ENCODE peak calls at places on chromosome 4, in ten cellular contexts. C, G, T, X, J, F, D, E, Q and I are unnamed samples.

GRCh38 chr4:56828784-56829535 is 7.5 kb upstream of the SPINK2 start:
- DNase-seq in C (no peak), G (no peak), T (no peak), X (no peak), J (no peak), F (no peak), D (no peak), E (no peak), Q (no peak), I (no peak)

GRCh38 chr4:18105023-18106011 is 83.8 kb upstream of the LCORL start:
- DNase-seq in C (no peak), G (no peak), T (no peak), X (no peak), J (no peak), F (no peak), D (no peak), E (no peak), Q (no peak), I (no peak)

GRCh38 chr4:175453456-175453855 is 358.6 kb downstream of the GPM6A start:
- DNase-seq in C (no peak), G (no peak), T (no peak), X (no peak), J (no peak), F (no peak), D (no peak), E (no peak), Q (no peak), I (no peak)

GRCh38 chr4:173801876-173802713 is 272.1 kb upstream of the HAND2 start:
- DNase-seq in C (no peak), G (no peak), T (no peak), X (no peak), J (no peak), F (no peak), D (no peak), E (no peak), Q (no peak), I (no peak)

GRCh38 chr4:46399440-46399839 is 9.5 kb upstream of the GABRA2 start:
- DNase-seq in C (no peak), G (no peak), T (no peak), X (no peak), J (no peak), F (no peak), D (peak), E (no peak), Q (no peak), I (no peak)

GRCh38 chr4:158649111-158649680 is 22.5 kb downstream of the C4orf46 start:
- DNase-seq in C (no peak), G (no peak), T (no peak), X (no peak), J (no peak), F (no peak), D (no peak), E (no peak), Q (no peak), I (no peak)

GRCh38 chr4:165922747-165923146 is 49.7 kb downstream of the TLL1 start:
- DNase-seq in C (no peak), G (no peak), T (no peak), X (no peak), J (no peak), F (no peak), D (no peak), E (no peak), Q (no peak), I (no peak)

GRCh38 chr4:3342182-3342854 is 49.5 kb downstream of the RGS12 start:
- DNase-seq in C (no peak), G (no peak), T (no peak), X (no peak), J (peak), F (no peak), D (no peak), E (no peak), Q (no peak), I (no peak)

GRCh38 chr4:158521490-158522111 is at the start of gene RXFP1:
- DNase-seq in C (no peak), G (no peak), T (no peak), X (no peak), J (no peak), F (no peak), D (no peak), E (no peak), Q (no peak), I (no peak)

GRCh38 chr4:115515379-115516171 is 402.2 kb upstream of the NDST4 start:
- DNase-seq in C (no peak), G (no peak), T (no peak), X (no peak), J (no peak), F (no peak), D (no peak), E (no peak), Q (no peak), I (no peak)

GRCh38 chr4:1547863-1548637 is 136.1 kb downstream of the FAM53A start:
- DNase-seq in C (no peak), G (no peak), T (no peak), X (no peak), J (no peak), F (no peak), D (peak), E (no peak), Q (no peak), I (no peak)

GRCh38 chr4:184383497-184384055 is 90.8 kb downstream of the IRF2 start:
- DNase-seq in C (no peak), G (peak), T (no peak), X (peak), J (peak), F (peak), D (no peak), E (peak), Q (no peak), I (no peak)

GRCh38 chr4:143558823-143559756 is 45.6 kb downstream of the SMARCA5 start:
- DNase-seq in C (peak), G (no peak), T (peak), X (peak), J (peak), F (peak), D (peak), E (peak), Q (peak), I (peak)

GRCh38 chr4:27666943-27667342 is 806.3 kb downstream of the STIM2 start:
- DNase-seq in C (no peak), G (peak), T (peak), X (no peak), J (no peak), F (no peak), D (peak), E (no peak), Q (no peak), I (no peak)

GRCh38 chr4:124415206-124415605 is 297.3 kb downstream of the ANKRD50 start:
- DNase-seq in C (no peak), G (no peak), T (no peak), X (no peak), J (no peak), F (no peak), D (no peak), E (no peak), Q (no peak), I (no peak)

GRCh38 chr4:132383571-132384199 is 765.4 kb upstream of the PCDH10 start:
- DNase-seq in C (no peak), G (no peak), T (no peak), X (no peak), J (no peak), F (no peak), D (no peak), E (no peak), Q (no peak), I (no peak)

GRCh38 chr4:112189754-112190153 is 41.8 kb upstream of the AP1AR start:
- DNase-seq in C (no peak), G (no peak), T (peak), X (no peak), J (no peak), F (no peak), D (peak), E (no peak), Q (no peak), I (no peak)

GRCh38 chr4:105387466-105387865 is 86.4 kb downstream of the PPA2 start:
- DNase-seq in C (no peak), G (no peak), T (no peak), X (no peak), J (no peak), F (no peak), D (no peak), E (no peak), Q (no peak), I (no peak)

GRCh38 chr4:156251373-156252065 is 297.9 kb upstream of the CTSO start:
- DNase-seq in C (no peak), G (no peak), T (no peak), X (no peak), J (no peak), F (no peak), D (no peak), E (no peak), Q (no peak), I (no peak)

GRCh38 chr4:48596336-48596735 is 106.3 kb downstream of the ZAR1 start:
- DNase-seq in C (no peak), G (no peak), T (no peak), X (no peak), J (no peak), F (no peak), D (no peak), E (no peak), Q (no peak), I (no peak)

GRCh38 chr4:4640692-4641091 is 98.8 kb upstream of the STX18 start:
- DNase-seq in C (no peak), G (no peak), T (peak), X (no peak), J (peak), F (no peak), D (peak), E (no peak), Q (no peak), I (no peak)

GRCh38 chr4:150782921-150783320 is 201.0 kb downstream of the MAB21L2 start:
- DNase-seq in C (no peak), G (no peak), T (no peak), X (no peak), J (no peak), F (no peak), D (no peak), E (no peak), Q (no peak), I (no peak)

GRCh38 chr4:168449740-168450442 is 30.4 kb downstream of the DDX60L start:
- DNase-seq in C (peak), G (no peak), T (no peak), X (peak), J (no peak), F (no peak), D (no peak), E (no peak), Q (no peak), I (no peak)

GRCh38 chr4:87058272-87059073 is 123.7 kb downstream of the AFF1 start:
- DNase-seq in C (no peak), G (peak), T (no peak), X (no peak), J (no peak), F (no peak), D (peak), E (no peak), Q (no peak), I (no peak)

GRCh38 chr4:7828926-7829325 is 110.7 kb downstream of the AFAP1 start:
- DNase-seq in C (no peak), G (no peak), T (no peak), X (peak), J (no peak), F (no peak), D (no peak), E (no peak), Q (no peak), I (no peak)

GRCh38 chr4:153776601-153777000 is 12.3 kb downstream of the SFRP2 start:
- DNase-seq in C (no peak), G (no peak), T (no peak), X (no peak), J (no peak), F (no peak), D (no peak), E (no peak), Q (no peak), I (no peak)

GRCh38 chr4:153777421-153777820 is 11.5 kb downstream of the SFRP2 start:
- DNase-seq in C (no peak), G (no peak), T (no peak), X (no peak), J (no peak), F (no peak), D (no peak), E (no peak), Q (no peak), I (no peak)

GRCh38 chr4:153778383-153778782 is 10.5 kb downstream of the SFRP2 start:
- DNase-seq in C (no peak), G (no peak), T (no peak), X (no peak), J (no peak), F (no peak), D (no peak), E (no peak), Q (no peak), I (no peak)

GRCh38 chr4:153771058-153771457 is 11.2 kb upstream of the RNF175 start:
- DNase-seq in C (no peak), G (no peak), T (no peak), X (no peak), J (no peak), F (no peak), D (no peak), E (no peak), Q (no peak), I (no peak)

DNA sequence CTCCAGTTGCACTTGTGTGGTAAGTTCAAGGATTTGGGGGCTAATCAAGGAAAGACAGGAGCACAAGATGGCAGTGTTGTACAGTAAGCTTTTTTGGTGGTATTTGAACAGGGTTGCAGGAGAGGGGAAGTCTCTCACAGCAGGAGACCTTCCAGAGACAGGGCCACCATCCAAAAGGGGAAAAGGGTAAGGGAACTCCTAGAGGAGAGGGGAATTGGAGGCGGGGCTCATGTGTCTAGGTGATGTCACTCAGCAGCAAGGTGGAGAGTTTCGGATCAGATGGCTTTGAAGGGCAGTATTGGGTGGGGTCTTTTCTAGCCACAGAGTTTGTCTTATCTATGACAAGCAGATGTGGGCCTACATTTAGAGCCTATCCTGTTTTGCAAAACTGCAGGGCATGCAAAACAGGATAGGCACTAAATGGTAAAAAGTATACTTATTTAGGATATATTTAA is 13.4 kb upstream of the RNF175 start:
- DNase-seq in C (no peak), G (no peak), T (no peak), X (no peak), J (no peak), F (no peak), D (peak), E (no peak), Q (no peak), I (no peak)
- TF ChIP-seq CTCF in C (no peak), G (peak), T (no peak), X (no peak), J (peak), F (no peak), D (peak), E (no peak), Q (no peak), I (no peak)

DNA sequence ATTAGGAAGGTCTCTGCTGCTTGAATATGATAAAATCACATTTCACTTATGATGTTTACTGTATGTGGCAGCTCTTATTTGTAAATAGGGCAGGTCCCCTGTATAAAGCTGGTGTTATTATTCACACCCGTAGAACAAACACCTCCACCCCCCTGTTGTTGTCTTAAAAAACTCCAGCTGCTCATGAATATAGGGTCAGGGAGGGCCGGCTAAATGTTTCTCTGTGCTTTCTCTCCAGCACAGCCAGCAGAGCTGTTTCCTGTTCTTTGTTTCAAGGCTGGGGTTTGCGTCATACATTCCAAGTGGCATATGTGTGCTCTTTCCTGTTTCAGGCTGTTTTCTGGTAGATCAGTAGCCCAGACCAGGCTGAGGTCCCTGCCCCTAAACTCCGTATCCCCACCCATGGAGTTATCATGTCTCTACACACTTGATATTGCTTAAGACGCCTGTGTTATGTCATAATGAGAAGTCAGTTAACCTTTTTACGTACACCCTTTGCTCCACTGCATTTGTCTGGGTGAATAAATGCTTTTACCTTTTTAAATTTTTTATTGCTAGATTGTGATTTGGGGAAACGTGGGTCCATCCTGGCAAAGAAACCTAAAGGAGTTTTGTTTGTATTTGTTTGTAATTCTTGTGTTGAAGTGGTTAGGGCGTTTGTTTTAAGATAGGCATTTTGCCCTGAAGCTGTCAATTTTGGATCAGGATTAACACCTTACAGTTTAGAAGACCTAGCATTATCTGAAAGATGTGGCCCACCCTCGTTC is 3.2 kb downstream of the KLF3 start:
- DNase-seq in C (peak), G (peak), T (peak), X (peak), J (peak), F (peak), D (peak), E (peak), Q (no peak), I (no peak)
- TF ChIP-seq POLR2AphosphoS5 in C (peak), G (peak), T (peak), X (peak), J (peak), F (peak), D (peak), E (peak), Q (peak), I (peak)

GRCh38 chr4:16659694-16660093 is 238.8 kb downstream of the LDB2 start:
- DNase-seq in C (no peak), G (no peak), T (no peak), X (no peak), J (no peak), F (no peak), D (no peak), E (no peak), Q (no peak), I (no peak)
- TF ChIP-seq CTCF in C (no peak), G (no peak), T (no peak), X (no peak), J (no peak), F (no peak), D (no peak), E (no peak), Q (no peak), I (no peak)

DNA sequence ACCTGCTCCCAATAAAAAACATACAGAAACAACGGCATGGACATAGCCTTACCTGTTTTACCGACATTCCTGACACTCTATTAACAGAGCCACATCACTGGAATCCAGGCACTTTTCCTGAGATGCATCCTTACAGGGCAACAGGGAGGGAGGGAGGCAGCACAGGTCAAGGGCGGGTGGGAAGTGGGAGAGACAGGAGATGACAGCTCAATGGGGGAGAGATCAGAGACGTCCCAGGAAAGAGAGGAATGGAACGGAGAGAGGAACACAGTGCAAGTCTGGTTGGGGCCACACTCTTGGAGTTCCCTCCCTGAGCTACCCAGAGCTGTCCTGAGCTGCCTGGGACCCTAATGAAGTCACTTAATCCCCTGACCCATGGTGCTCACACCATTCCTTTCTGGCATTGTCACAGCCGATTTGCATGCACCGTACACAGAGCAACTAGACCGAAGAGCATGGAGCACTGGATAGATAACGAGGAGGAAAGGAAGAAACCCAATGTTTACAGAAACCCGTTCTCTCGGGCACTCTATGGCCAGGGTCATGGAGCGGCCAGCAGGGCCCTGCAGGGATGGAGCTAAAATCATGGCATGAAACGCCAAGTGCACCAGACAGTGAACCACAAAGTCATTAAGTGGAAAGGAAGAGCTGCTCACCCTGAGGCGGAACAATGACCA is 93.1 kb downstream of the NSUN7 start:
- DNase-seq in C (no peak), G (no peak), T (no peak), X (peak), J (peak), F (no peak), D (no peak), E (no peak), Q (peak), I (no peak)
- TF ChIP-seq POLR2AphosphoS5 in C (no peak), G (no peak), T (no peak), X (no peak), J (no peak), F (no peak), D (no peak), E (no peak), Q (no peak), I (no peak)